ENCODE peak calls at places on chromosomes 7 and 10, in five cellular contexts. I, A, M, Z and H are unnamed samples.

GRCh38 chr10:69474688-69475432 is 23.6 kb downstream of the TSPAN15 start:
- DNase-seq in I (no peak), A (no peak), M (peak), Z (no peak), H (peak)

GRCh38 chr7:135372222-135372621 is 137.7 kb downstream of the CNOT4 start:
- DNase-seq in I (no peak), A (no peak), M (no peak), Z (no peak), H (no peak)

GRCh38 chr10:29480281-29480954 is 154.4 kb downstream of the SVIL start:
- DNase-seq in I (no peak), A (peak), M (no peak), Z (no peak), H (no peak)

GRCh38 chr7:16422917-16423316 is 1.6 kb upstream of the CRPPA start:
- DNase-seq in I (no peak), A (no peak), M (no peak), Z (no peak), H (no peak)

GRCh38 chr10:77084431-77085144 is 553.0 kb downstream of the KCNMA1 start:
- DNase-seq in I (no peak), A (no peak), M (no peak), Z (no peak), H (no peak)

GRCh38 chr10:26555719-26556368 is 117.7 kb downstream of the APBB1IP start:
- DNase-seq in I (peak), A (peak), M (peak), Z (no peak), H (peak)

GRCh38 chr7:76073335-76073990 is 25.6 kb downstream of the MDH2 start:
- DNase-seq in I (no peak), A (no peak), M (no peak), Z (no peak), H (no peak)

GRCh38 chr10:26095781-26096180 is 120.8 kb upstream of the GAD2 start:
- DNase-seq in I (no peak), A (no peak), M (no peak), Z (no peak), H (no peak)

GRCh38 chr10:90087197-90088007 is 386.0 kb downstream of the KIF20B start:
- DNase-seq in I (peak), A (no peak), M (peak), Z (no peak), H (peak)

GRCh38 chr10:24866615-24867583 is 85.5 kb downstream of the PRTFDC1 start:
- DNase-seq in I (no peak), A (no peak), M (peak), Z (no peak), H (peak)

GRCh38 chr10:7458554-7458953 is 47.7 kb upstream of the SFMBT2 start:
- DNase-seq in I (no peak), A (no peak), M (peak), Z (no peak), H (no peak)

GRCh38 chr10:49282879-49283321 is 16.1 kb upstream of the C10orf71 start:
- DNase-seq in I (no peak), A (peak), M (no peak), Z (peak), H (no peak)

GRCh38 chr10:59382831-59383295 is 20.5 kb upstream of the FAM13C start:
- DNase-seq in I (no peak), A (no peak), M (no peak), Z (no peak), H (peak)

GRCh38 chr10:31876616-31877352 is 51.8 kb downstream of the ARHGAP12 start:
- DNase-seq in I (no peak), A (no peak), M (no peak), Z (no peak), H (no peak)

GRCh38 chr7:44985033-44985695 is 6.3 kb upstream of the MYO1G start:
- DNase-seq in I (no peak), A (no peak), M (no peak), Z (no peak), H (no peak)

GRCh38 chr7:151238924-151239836 is 6.9 kb downstream of the CHPF2 start:
- DNase-seq in I (no peak), A (peak), M (no peak), Z (no peak), H (no peak)

GRCh38 chr10:123974406-123974805 is 82.8 kb upstream of the CPXM2 start:
- DNase-seq in I (peak), A (no peak), M (peak), Z (no peak), H (peak)

GRCh38 chr7:93897680-93898079 is 7.1 kb upstream of the TFPI2 start:
- DNase-seq in I (peak), A (no peak), M (no peak), Z (no peak), H (no peak)

GRCh38 chr10:86203162-86203905 is 163.3 kb downstream of the GRID1 start:
- DNase-seq in I (peak), A (no peak), M (no peak), Z (no peak), H (peak)

GRCh38 chr10:82358486-82359097 is 483.6 kb downstream of the NRG3 start:
- DNase-seq in I (no peak), A (no peak), M (no peak), Z (no peak), H (no peak)

GRCh38 chr10:14560274-14560673 is 214.4 kb downstream of the FAM107B start:
- DNase-seq in I (peak), A (no peak), M (peak), Z (no peak), H (peak)

GRCh38 chr7:151088856-151089699 is 2.8 kb downstream of the AGAP3 start:
- DNase-seq in I (no peak), A (peak), M (peak), Z (peak), H (peak)

GRCh38 chr10:75542084-75542483 is 110.7 kb downstream of the LRMDA start:
- DNase-seq in I (no peak), A (no peak), M (no peak), Z (no peak), H (no peak)

GRCh38 chr10:5775705-5776104 is 37.5 kb downstream of the GDI2 start:
- DNase-seq in I (no peak), A (no peak), M (no peak), Z (no peak), H (no peak)

GRCh38 chr10:876442-876841 is 55.1 kb downstream of the LARP4B start:
- DNase-seq in I (no peak), A (no peak), M (no peak), Z (no peak), H (no peak)

GRCh38 chr10:86019141-86019540 is 347.5 kb downstream of the GRID1 start:
- DNase-seq in I (no peak), A (no peak), M (no peak), Z (no peak), H (no peak)

GRCh38 chr10:101749511-101750016 is 26.4 kb downstream of the FGF8 start:
- DNase-seq in I (no peak), A (no peak), M (no peak), Z (no peak), H (no peak)

GRCh38 chr7:146736446-146737190 is 620.0 kb downstream of the CNTNAP2 start:
- DNase-seq in I (no peak), A (no peak), M (peak), Z (no peak), H (peak)

GRCh38 chr7:80703272-80703671 is 64.8 kb downstream of the CD36 start:
- DNase-seq in I (no peak), A (no peak), M (no peak), Z (no peak), H (no peak)

GRCh38 chr10:62754963-62755362 is 49.6 kb upstream of the ADO start:
- DNase-seq in I (no peak), A (no peak), M (no peak), Z (no peak), H (no peak)

GRCh38 chr7:9557853-9558252 is 1124.4 kb downstream of the NXPH1 start:
- DNase-seq in I (no peak), A (no peak), M (no peak), Z (no peak), H (no peak)

GRCh38 chr10:75762436-75762802 is 331.0 kb downstream of the LRMDA start:
- DNase-seq in I (no peak), A (no peak), M (no peak), Z (no peak), H (no peak)

GRCh38 chr10:79923669-79924068 is 25.2 kb downstream of the SFTPD start:
- DNase-seq in I (no peak), A (no peak), M (no peak), Z (no peak), H (no peak)

GRCh38 chr10:17923728-17924127 is 28.0 kb upstream of the SLC39A12 start:
- DNase-seq in I (peak), A (peak), M (peak), Z (no peak), H (peak)

GRCh38 chr10:33252324-33252723 is 82.1 kb downstream of the NRP1 start:
- DNase-seq in I (no peak), A (no peak), M (no peak), Z (no peak), H (no peak)

GRCh38 chr10:112842832-112843360 is 107.2 kb upstream of the TCF7L2 start:
- DNase-seq in I (no peak), A (no peak), M (no peak), Z (no peak), H (peak)